ENCODE peak calls at places on chromosomes 6 and 20, in eight cellular contexts. A, F, Z, Y, K, O, S and W are unnamed samples.
A peak's percentile ranks its signal among the peaks of the same experiment; 100 is the strongest.

GRCh38 chr6:41346435-41346834 is 11.0 kb downstream of the NCR2 start:
- DNase-seq in A (no peak), S (no peak), Z (no peak), K (no peak), F (no peak), Y (no peak), O (no peak), W (no peak)

GRCh38 chr6:20251525-20251924 is 39.3 kb upstream of the MBOAT1 start:
- DNase-seq in Z (no peak), F (no peak), A (no peak), S (no peak), O (no peak), K (no peak), Y (no peak), W (no peak)

GRCh38 chr6:35052694-35053565 is 88.2 kb downstream of the TCP11 start:
- DNase-seq in A (no peak), Z (no peak), Y (peak; percentile 67), F (no peak), K (no peak), S (no peak), O (no peak), W (no peak)

GRCh38 chr20:34249291-34249690 is 8.1 kb downstream of the ASIP start:
- DNase-seq in K (no peak), A (no peak), Z (no peak), Y (peak; percentile 86), O (no peak), S (peak; percentile 31), F (no peak), W (no peak)

GRCh38 chr6:93021235-93021909 is 398.0 kb downstream of the EPHA7 start:
- DNase-seq in Y (no peak), K (no peak), S (no peak), F (no peak), Z (no peak), O (no peak), A (peak; percentile 8), W (no peak)

GRCh38 chr6:91731939-91732338 is 1145.1 kb upstream of the MAP3K7 start:
- DNase-seq in F (no peak), A (no peak), S (no peak), Y (no peak), Z (no peak), O (no peak), K (no peak), W (no peak)

GRCh38 chr6:6277418-6277817 is 43.0 kb downstream of the F13A1 start:
- DNase-seq in F (no peak), A (no peak), Z (no peak), Y (peak; percentile 71), O (peak; percentile 27), K (peak; percentile 14), S (peak; percentile 1), W (no peak)

GRCh38 chr6:162264581-162264980 is 463.0 kb downstream of the PRKN start:
- DNase-seq in Z (no peak), A (no peak), S (no peak), F (no peak), Y (no peak), K (no peak), O (no peak), W (no peak)

GRCh38 chr6:24358219-24358821 is 461 bp upstream of the DCDC2 start:
- DNase-seq in Y (peak; percentile 5), S (no peak), A (no peak), O (no peak), K (no peak), Z (no peak), F (peak; percentile 5), W (no peak)

GRCh38 chr6:132813173-132813856 is 1.1 kb upstream of the RPS12 start:
- DNase-seq in S (peak; percentile 42), O (peak; percentile 26), F (peak; percentile 61), A (peak; percentile 17), K (no peak), Y (peak; percentile 83), Z (peak; percentile 6), W (no peak)

GRCh38 chr6:12371641-12372146 is 81.5 kb downstream of the EDN1 start:
- DNase-seq in O (peak; percentile 22), F (no peak), S (peak; percentile 24), A (no peak), Z (no peak), K (no peak), Y (peak; percentile 36), W (no peak)

GRCh38 chr6:167703781-167704180 is 122.9 kb upstream of the AFDN start:
- DNase-seq in O (no peak), S (no peak), A (no peak), F (no peak), Z (no peak), K (no peak), Y (no peak), W (no peak)

GRCh38 chr20:59258103-59258705 is 42.2 kb upstream of the EDN3 start:
- DNase-seq in Y (peak; percentile 89), F (no peak), Z (no peak), S (no peak), A (no peak), K (no peak), O (no peak), W (no peak)

GRCh38 chr6:143652840-143653239 is 24.9 kb upstream of the PHACTR2 start:
- DNase-seq in Z (no peak), S (no peak), K (no peak), Y (no peak), A (no peak), F (no peak), O (no peak), W (no peak)

GRCh38 chr6:122640377-122640776 is 30.2 kb downstream of the PKIB start:
- DNase-seq in O (no peak), K (no peak), Z (no peak), Y (no peak), A (no peak), S (no peak), F (no peak), W (no peak)

GRCh38 chr20:50133041-50133440 is 20.1 kb upstream of the UBE2V1 start:
- DNase-seq in Z (no peak), S (no peak), K (no peak), Y (no peak), O (no peak), A (peak; percentile 56), F (no peak), W (no peak)

GRCh38 chr6:32882879-32883250 is 28.9 kb downstream of the PSMB9 start:
- DNase-seq in S (peak; percentile 6), K (no peak), O (no peak), Y (no peak), A (no peak), Z (no peak), F (no peak), W (no peak)

GRCh38 chr20:24650091-24650490 is 180.7 kb downstream of the SYNDIG1 start:
- DNase-seq in O (no peak), K (no peak), S (peak; percentile 70), F (no peak), A (no peak), Z (no peak), Y (no peak), W (no peak)

GRCh38 chr6:116118608-116119007 is 7.3 kb downstream of the COL10A1 start:
- DNase-seq in Z (no peak), F (no peak), A (no peak), O (no peak), K (peak; percentile 32), Y (no peak), S (no peak), W (no peak)

GRCh38 chr6:37777272-37777736 is 42.2 kb upstream of the ZFAND3 start:
- DNase-seq in A (no peak), Y (no peak), F (no peak), S (no peak), K (no peak), Z (no peak), O (no peak), W (no peak)

GRCh38 chr6:162032620-162033019 is 694.9 kb downstream of the PRKN start:
- DNase-seq in Z (no peak), K (no peak), F (no peak), O (no peak), S (peak; percentile 11), A (no peak), Y (peak; percentile 81), W (no peak)

GRCh38 chr6:137084865-137085617 is 40.3 kb upstream of the IL20RA start:
- DNase-seq in S (no peak), K (no peak), O (no peak), Z (no peak), Y (no peak), A (no peak), F (no peak), W (no peak)

GRCh38 chr20:48282591-48283228 is 497.4 kb upstream of the SULF2 start:
- DNase-seq in S (no peak), Y (peak; percentile 18), K (no peak), O (no peak), F (no peak), A (no peak), Z (no peak), W (no peak)

GRCh38 chr6:131894735-131895424 is 56.3 kb downstream of the CCN2 start:
- DNase-seq in O (no peak), A (no peak), Z (no peak), Y (no peak), F (no peak), S (no peak), K (no peak), W (no peak)

GRCh38 chr6:164130151-164130550 is 715.6 kb downstream of the QKI start:
- DNase-seq in A (peak; percentile 56), Z (no peak), O (no peak), Y (no peak), K (no peak), F (no peak), S (no peak), W (no peak)

GRCh38 chr20:60131375-60131774 is 173.2 kb downstream of the CDH26 start:
- DNase-seq in S (no peak), Z (no peak), F (no peak), A (no peak), O (no peak), K (no peak), Y (peak; percentile 85), W (no peak)

GRCh38 chr20:12695937-12696336 is 312.8 kb upstream of the SPTLC3 start:
- DNase-seq in O (no peak), A (no peak), Y (no peak), F (no peak), Z (no peak), S (no peak), K (no peak), W (no peak)

GRCh38 chr20:48906221-48906877 is 15.2 kb upstream of the ARFGEF2 start:
- DNase-seq in K (no peak), A (no peak), F (no peak), O (no peak), Z (no peak), S (no peak), Y (no peak), W (no peak)

GRCh38 chr20:19867074-19867473 is 109.0 kb downstream of the RIN2 start:
- DNase-seq in A (no peak), F (no peak), K (no peak), O (no peak), Z (no peak), S (peak; percentile 59), Y (peak; percentile 40), W (no peak)

GRCh38 chr6:34338811-34339210 is 53.7 kb downstream of the NUDT3 start:
- DNase-seq in A (no peak), K (no peak), S (no peak), O (no peak), Z (no peak), F (no peak), Y (peak; percentile 36), W (no peak)

GRCh38 chr6:134464690-134465411 is 146.9 kb upstream of the SGK1 start:
- DNase-seq in A (peak; percentile 42), Z (no peak), Y (peak; percentile 21), K (no peak), S (peak; percentile 59), F (no peak), O (no peak), W (no peak)